ENCODE peak calls at places on chromosomes 12 and 14, in four cellular contexts. U is choroid plexus epithelial cell, N is astrocyte of the spinal cord, V is left ventricle myocardium inferior. L is an unnamed sample.

GRCh38 chr12:111129149-111129548 is 208.8 kb upstream of the MYL2 start:
- DNase-seq in U (no peak), N (no peak), V (no peak), L (no peak)

GRCh38 chr14:52907949-52908348 is 42.9 kb downstream of the FERMT2 start:
- DNase-seq in U (no peak), N (no peak), V (no peak), L (no peak)

GRCh38 chr14:81313775-81314429 is 86.2 kb downstream of the STON2 start:
- DNase-seq in U (no peak), N (peak; percentile 8), V (no peak), L (no peak)

GRCh38 chr12:92717202-92717601 is 14.4 kb downstream of the PLEKHG7 start:
- DNase-seq in U (peak; percentile 77), N (peak; percentile 24), V (no peak), L (no peak)

GRCh38 chr12:103677341-103677740 is 90.3 kb downstream of the STAB2 start:
- DNase-seq in U (no peak), N (no peak), V (no peak), L (no peak)

GRCh38 chr12:6946033-6946919 is 2.5 kb downstream of the C12orf57 start:
- DNase-seq in U (no peak), N (no peak), V (no peak), L (no peak)

GRCh38 chr14:60515244-60515695 is 6.3 kb downstream of the SIX6 start:
- DNase-seq in U (no peak), N (no peak), V (no peak), L (no peak)

GRCh38 chr14:66610154-66610563 is 102.2 kb downstream of the GPHN start:
- DNase-seq in U (peak; percentile 53), N (no peak), V (no peak), L (no peak)

GRCh38 chr14:57749267-57749666 is 116.6 kb downstream of the SLC35F4 start:
- DNase-seq in U (no peak), N (peak; percentile 58), V (no peak), L (peak; percentile 48)

GRCh38 chr12:53174881-53175491 is 5.5 kb upstream of the ZNF740 start:
- DNase-seq in U (no peak), N (no peak), V (no peak), L (peak; percentile 74)
- TF ChIP-seq CTCF in U (peak; percentile 17), N (peak; percentile 29), V (no peak), L (peak; percentile 30)

GRCh38 chr14:103607822-103608221 is 21.2 kb upstream of the KLC1 start:
- DNase-seq in U (no peak), N (no peak), V (no peak), L (no peak)
- H3K4me3 ChIP-seq in U (no peak overlapping the region), N (no peak overlapping the region), V (peak overlapping the region; percentile 53), L (no peak overlapping the region)

DNA sequence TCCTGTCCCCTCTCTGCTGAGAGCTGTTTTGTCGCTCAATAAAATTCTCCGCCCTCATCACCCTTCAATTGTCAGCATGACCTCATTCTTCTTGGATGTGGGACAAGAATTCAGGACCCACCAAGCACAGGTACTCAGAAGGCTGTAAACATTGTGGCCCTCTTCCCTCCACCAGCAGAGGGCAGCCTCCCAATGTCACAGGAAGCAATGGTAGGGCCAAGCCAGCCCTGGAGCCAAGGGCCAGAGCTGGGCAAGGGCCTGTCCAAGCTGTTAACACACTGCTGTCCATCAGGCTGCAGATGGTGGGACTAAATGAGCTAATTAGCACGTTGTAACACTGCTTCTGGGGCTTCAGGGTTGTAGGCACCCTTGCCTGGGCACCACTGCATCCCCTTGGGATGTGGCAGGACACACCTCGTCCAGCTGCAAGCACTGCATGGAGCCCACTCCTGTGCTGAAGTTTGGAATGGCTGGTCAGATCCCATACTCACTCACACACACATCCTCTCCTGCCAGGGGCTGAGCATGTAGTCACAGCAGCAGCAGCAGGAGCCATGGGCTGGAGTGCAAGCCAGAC is 62.7 kb upstream of the HECTD1 start:
- DNase-seq in U (peak; percentile 19), N (no peak), V (no peak), L (peak; percentile 13)
- TF ChIP-seq CTCF in U (peak; percentile 47), N (no peak), V (peak; percentile 10), L (peak; percentile 31)

GRCh38 chr12:34290191-34290995 is 268.1 kb downstream of the ALG10 start:
- DNase-seq in U (no peak), N (no peak), V (peak; percentile 6), L (no peak)

GRCh38 chr12:34291001-34291400 is 268.7 kb downstream of the ALG10 start:
- DNase-seq in U (no peak), N (no peak), V (peak; percentile 3), L (no peak)

GRCh38 chr12:34288963-34289345 is 266.7 kb downstream of the ALG10 start:
- DNase-seq in U (no peak), N (no peak), V (no peak), L (no peak)

GRCh38 chr12:34287986-34288962 is 266.0 kb downstream of the ALG10 start:
- DNase-seq in U (no peak), N (no peak), V (peak; percentile 2), L (no peak)

GRCh38 chr12:34289431-34290190 is 267.3 kb downstream of the ALG10 start:
- DNase-seq in U (no peak), N (no peak), V (peak; percentile 4), L (no peak)
- H3K4me3 ChIP-seq in U (no peak overlapping the region), N (no peak overlapping the region), V (no peak overlapping the region), L (no peak overlapping the region)

DNA sequence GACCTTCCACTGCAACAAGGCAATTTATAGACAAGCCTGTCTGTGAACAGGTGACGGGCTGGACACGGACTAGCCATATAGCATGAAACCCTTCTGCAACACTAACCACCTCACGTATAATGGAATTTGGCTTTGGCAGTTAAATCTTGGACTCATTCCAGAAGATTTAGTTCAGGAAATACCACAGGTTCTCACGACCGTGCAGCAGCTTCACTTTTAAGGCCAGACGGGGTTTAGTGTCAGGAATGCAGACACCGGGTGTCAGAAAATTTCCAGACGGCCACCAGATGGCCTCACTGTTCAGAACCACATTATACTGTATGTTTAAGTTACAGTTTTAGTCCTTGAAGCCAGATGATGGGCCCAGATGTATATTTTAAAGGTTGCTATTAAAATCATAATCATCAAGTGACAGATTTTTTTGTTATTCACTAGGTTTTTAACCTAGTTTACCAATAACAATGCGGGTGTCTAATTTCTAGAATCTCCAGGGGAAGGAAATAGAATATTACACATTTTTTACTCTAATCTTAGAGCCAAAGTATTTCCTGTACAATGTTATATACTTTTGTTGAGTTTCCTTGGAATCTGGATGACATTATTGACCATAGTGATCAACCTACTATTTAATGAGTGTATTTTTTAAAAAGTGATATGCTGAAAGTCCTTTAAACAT is 90.5 kb upstream of the TMPO start:
- DNase-seq in U (peak; percentile 93), N (peak; percentile 79), V (peak; percentile 51), L (peak; percentile 69)
- TF ChIP-seq CTCF in U (peak; percentile 84), N (peak; percentile 73), V (peak; percentile 75), L (peak; percentile 83)

L was measured in osteoblast.